ENCODE peak calls at places on chromosomes 1 and 21, in five cellular contexts. One of them, this sample, is unnamed.

GRCh38 chr1:230073371-230074035 is 6.5 kb downstream of the GALNT2 start:
- DNase-seq in heart right ventricle: no peak
- DNase-seq in neural progenitor cell: no peak
- DNase-seq in transverse colon: no peak
- DNase-seq in GM23338: no peak
- DNase-seq in this sample: no peak

GRCh38 chr1:213164561-213164960 is 113.5 kb downstream of the RPS6KC1 start:
- DNase-seq in heart right ventricle: no peak
- DNase-seq in neural progenitor cell: no peak
- DNase-seq in GM23338: no peak
- DNase-seq in transverse colon: no peak
- DNase-seq in this sample: no peak

GRCh38 chr1:38464071-38464661 is 395.4 kb downstream of the RRAGC start:
- DNase-seq in transverse colon: no peak
- DNase-seq in heart right ventricle: no peak
- DNase-seq in neural progenitor cell: no peak
- DNase-seq in GM23338: no peak
- DNase-seq in this sample: no peak

GRCh38 chr1:116569776-116570357 is 959 bp downstream of the CD58 start:
- DNase-seq in neural progenitor cell: peak
- DNase-seq in heart right ventricle: peak
- DNase-seq in GM23338: peak
- DNase-seq in transverse colon: peak
- DNase-seq in this sample: no peak

GRCh38 chr1:147389532-147390184 is 147.2 kb downstream of the CHD1L start:
- DNase-seq in neural progenitor cell: peak
- DNase-seq in transverse colon: no peak
- DNase-seq in GM23338: peak
- DNase-seq in heart right ventricle: no peak
- DNase-seq in this sample: peak

GRCh38 chr1:83077411-83077810 is 921.5 kb downstream of the TTLL7 start:
- DNase-seq in GM23338: no peak
- DNase-seq in heart right ventricle: no peak
- DNase-seq in transverse colon: no peak
- DNase-seq in neural progenitor cell: no peak
- DNase-seq in this sample: peak

GRCh38 chr1:150065184-150065871 is 2.2 kb upstream of the VPS45 start:
- DNase-seq in neural progenitor cell: no peak
- DNase-seq in transverse colon: no peak
- DNase-seq in heart right ventricle: no peak
- DNase-seq in GM23338: no peak
- DNase-seq in this sample: no peak

GRCh38 chr1:200029035-200029623 is 1.6 kb downstream of the NR5A2 start:
- DNase-seq in GM23338: peak
- DNase-seq in heart right ventricle: peak
- DNase-seq in neural progenitor cell: peak
- DNase-seq in transverse colon: peak
- DNase-seq in this sample: peak

GRCh38 chr1:101238681-101239094 is 1.9 kb downstream of the S1PR1 start:
- DNase-seq in transverse colon: peak
- DNase-seq in GM23338: peak
- DNase-seq in heart right ventricle: peak
- DNase-seq in neural progenitor cell: peak
- DNase-seq in this sample: peak

GRCh38 chr1:2636733-2637132 is 3.9 kb upstream of the MMEL1 start:
- DNase-seq in GM23338: no peak
- DNase-seq in heart right ventricle: no peak
- DNase-seq in neural progenitor cell: no peak
- DNase-seq in transverse colon: no peak
- DNase-seq in this sample: no peak

GRCh38 chr1:9191216-9191615 is 43.4 kb upstream of the H6PD start:
- DNase-seq in transverse colon: no peak
- DNase-seq in GM23338: no peak
- DNase-seq in neural progenitor cell: no peak
- DNase-seq in heart right ventricle: no peak
- DNase-seq in this sample: no peak

GRCh38 chr21:38244885-38245869 is 11.6 kb upstream of the KCNJ15 start:
- DNase-seq in neural progenitor cell: no peak
- DNase-seq in heart right ventricle: no peak
- DNase-seq in transverse colon: no peak
- DNase-seq in GM23338: no peak
- DNase-seq in this sample: no peak

GRCh38 chr1:246782120-246782900 is 58.1 kb downstream of the SCCPDH start:
- DNase-seq in neural progenitor cell: no peak
- DNase-seq in GM23338: no peak
- DNase-seq in transverse colon: no peak
- DNase-seq in heart right ventricle: peak
- DNase-seq in this sample: peak

GRCh38 chr1:73205294-73205973 is 923.1 kb upstream of the NEGR1 start:
- DNase-seq in transverse colon: no peak
- DNase-seq in GM23338: peak
- DNase-seq in neural progenitor cell: peak
- DNase-seq in heart right ventricle: no peak
- DNase-seq in this sample: no peak

GRCh38 chr21:38651570-38651969 is 153.3 kb upstream of the ERG start:
- DNase-seq in GM23338: no peak
- DNase-seq in neural progenitor cell: no peak
- DNase-seq in heart right ventricle: no peak
- DNase-seq in transverse colon: no peak
- DNase-seq in this sample: no peak

GRCh38 chr1:27366411-27367159 is at the start of gene MAP3K6:
- DNase-seq in neural progenitor cell: peak
- DNase-seq in transverse colon: peak
- DNase-seq in GM23338: peak
- DNase-seq in heart right ventricle: peak
- DNase-seq in this sample: peak

GRCh38 chr1:8012955-8013354 is 13.2 kb downstream of the ERRFI1 start:
- DNase-seq in transverse colon: no peak
- DNase-seq in heart right ventricle: no peak
- DNase-seq in GM23338: no peak
- DNase-seq in neural progenitor cell: no peak
- DNase-seq in this sample: no peak

GRCh38 chr1:145720878-145721671 is 1.8 kb downstream of the CD160 start:
- DNase-seq in GM23338: peak
- DNase-seq in neural progenitor cell: peak
- DNase-seq in heart right ventricle: peak
- DNase-seq in transverse colon: peak
- DNase-seq in this sample: peak

GRCh38 chr1:197393105-197393504 is 125.1 kb downstream of the CRB1 start:
- DNase-seq in GM23338: peak
- DNase-seq in transverse colon: no peak
- DNase-seq in neural progenitor cell: no peak
- DNase-seq in heart right ventricle: no peak
- DNase-seq in this sample: no peak

GRCh38 chr1:12454406-12455391 is 163.3 kb downstream of the DHRS3 start:
- DNase-seq in neural progenitor cell: no peak
- DNase-seq in GM23338: no peak
- DNase-seq in transverse colon: no peak
- DNase-seq in heart right ventricle: no peak
- DNase-seq in this sample: no peak

GRCh38 chr1:11337536-11338350 is 64.7 kb downstream of the UBIAD1 start:
- DNase-seq in GM23338: peak
- DNase-seq in heart right ventricle: peak
- DNase-seq in neural progenitor cell: peak
- DNase-seq in transverse colon: peak
- DNase-seq in this sample: peak

GRCh38 chr1:165376041-165376810 is 19.7 kb upstream of the LMX1A start:
- DNase-seq in GM23338: peak
- DNase-seq in neural progenitor cell: peak
- DNase-seq in heart right ventricle: peak
- DNase-seq in transverse colon: peak
- DNase-seq in this sample: no peak

GRCh38 chr1:36534711-36535412 is 52.1 kb upstream of the CSF3R start:
- DNase-seq in transverse colon: no peak
- DNase-seq in heart right ventricle: no peak
- DNase-seq in neural progenitor cell: no peak
- DNase-seq in GM23338: no peak
- DNase-seq in this sample: no peak

GRCh38 chr1:101002551-101002950 is 23.0 kb downstream of the DPH5 start:
- DNase-seq in heart right ventricle: no peak
- DNase-seq in transverse colon: no peak
- DNase-seq in GM23338: peak
- DNase-seq in neural progenitor cell: no peak
- DNase-seq in this sample: no peak

GRCh38 chr1:81650741-81651140 is 150.0 kb upstream of the ADGRL2 start:
- DNase-seq in heart right ventricle: no peak
- DNase-seq in transverse colon: no peak
- DNase-seq in neural progenitor cell: no peak
- DNase-seq in GM23338: no peak
- DNase-seq in this sample: no peak

GRCh38 chr1:161421456-161421855 is 53.8 kb upstream of the CFAP126 start:
- DNase-seq in heart right ventricle: no peak
- DNase-seq in neural progenitor cell: no peak
- DNase-seq in transverse colon: no peak
- DNase-seq in GM23338: no peak
- DNase-seq in this sample: no peak
- H3K4me3 ChIP-seq in heart right ventricle: no peak
- H3K4me3 ChIP-seq in neural progenitor cell: peak
- H3K4me3 ChIP-seq in transverse colon: no peak
- H3K4me3 ChIP-seq in GM23338: peak
- H3K4me3 ChIP-seq in this sample: peak

DNA sequence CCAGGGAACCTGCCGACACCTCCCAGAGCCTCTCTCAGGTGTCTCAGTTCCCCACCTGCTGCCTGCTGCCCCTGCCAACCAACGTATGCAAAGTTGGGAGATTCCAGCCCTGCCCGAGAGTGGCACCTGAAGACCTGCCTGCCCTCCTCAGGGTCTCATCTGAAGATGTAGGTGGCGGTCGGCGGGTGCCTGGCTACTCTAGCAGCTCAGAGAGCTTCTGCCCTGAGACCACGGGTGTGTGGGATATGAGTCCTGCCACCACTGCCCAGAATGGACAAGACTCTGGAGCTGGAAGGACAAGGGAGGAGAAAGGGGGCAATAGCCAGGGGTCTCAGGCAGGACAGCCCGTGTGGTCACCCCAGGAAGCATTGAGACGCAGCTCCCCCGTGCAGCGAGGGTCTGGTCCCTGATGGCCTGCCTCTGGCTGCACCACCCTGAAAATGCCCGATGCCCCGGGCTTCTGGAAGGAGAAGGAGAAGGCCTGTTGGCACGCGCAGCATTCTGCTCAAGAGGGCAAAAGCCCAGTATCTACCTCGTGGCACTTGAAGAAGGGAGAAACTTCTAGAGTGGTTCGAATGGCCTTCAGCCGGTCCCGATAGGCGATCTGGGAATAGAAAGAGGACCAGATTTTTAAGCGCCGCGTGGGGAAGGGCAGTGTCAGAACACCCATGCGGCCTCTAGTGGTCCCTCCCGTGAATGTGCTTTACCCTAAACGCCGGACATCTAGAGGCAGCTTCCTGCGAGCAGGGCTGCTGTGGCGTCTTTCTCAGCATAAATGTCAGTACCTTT is 88.8 kb downstream of the STUM start:
- DNase-seq in neural progenitor cell: peak
- DNase-seq in transverse colon: peak
- DNase-seq in heart right ventricle: peak
- DNase-seq in GM23338: peak
- DNase-seq in this sample: peak
- TF ChIP-seq CTCF in neural progenitor cell: peak
- TF ChIP-seq CTCF in transverse colon: no peak
- TF ChIP-seq CTCF in heart right ventricle: peak
- TF ChIP-seq CTCF in GM23338: peak
- TF ChIP-seq CTCF in this sample: peak

DNA sequence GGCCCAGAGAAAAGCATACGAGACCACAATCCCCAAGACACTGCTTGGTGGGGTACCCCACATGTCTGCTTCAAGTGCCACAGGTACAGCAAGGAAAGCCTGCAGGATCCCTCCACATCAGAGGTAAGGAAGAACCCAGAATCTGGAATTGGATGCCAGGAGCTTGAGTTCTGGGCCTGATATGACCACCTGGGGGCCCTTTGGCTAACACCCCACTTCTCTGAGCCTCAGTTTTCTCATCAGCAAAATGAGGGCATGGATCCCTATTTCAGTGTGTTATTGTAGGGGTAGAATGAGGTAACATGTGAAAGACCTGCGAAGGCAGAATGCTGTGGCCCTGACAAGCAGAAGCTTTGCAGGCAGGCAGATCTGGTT is 24.5 kb downstream of the NAV1 start:
- DNase-seq in heart right ventricle: no peak
- DNase-seq in GM23338: no peak
- DNase-seq in neural progenitor cell: no peak
- DNase-seq in transverse colon: no peak
- DNase-seq in this sample: no peak
- H3K4me3 ChIP-seq in heart right ventricle: no peak
- H3K4me3 ChIP-seq in GM23338: no peak
- H3K4me3 ChIP-seq in neural progenitor cell: no peak
- H3K4me3 ChIP-seq in transverse colon: no peak
- H3K4me3 ChIP-seq in this sample: no peak

DNA sequence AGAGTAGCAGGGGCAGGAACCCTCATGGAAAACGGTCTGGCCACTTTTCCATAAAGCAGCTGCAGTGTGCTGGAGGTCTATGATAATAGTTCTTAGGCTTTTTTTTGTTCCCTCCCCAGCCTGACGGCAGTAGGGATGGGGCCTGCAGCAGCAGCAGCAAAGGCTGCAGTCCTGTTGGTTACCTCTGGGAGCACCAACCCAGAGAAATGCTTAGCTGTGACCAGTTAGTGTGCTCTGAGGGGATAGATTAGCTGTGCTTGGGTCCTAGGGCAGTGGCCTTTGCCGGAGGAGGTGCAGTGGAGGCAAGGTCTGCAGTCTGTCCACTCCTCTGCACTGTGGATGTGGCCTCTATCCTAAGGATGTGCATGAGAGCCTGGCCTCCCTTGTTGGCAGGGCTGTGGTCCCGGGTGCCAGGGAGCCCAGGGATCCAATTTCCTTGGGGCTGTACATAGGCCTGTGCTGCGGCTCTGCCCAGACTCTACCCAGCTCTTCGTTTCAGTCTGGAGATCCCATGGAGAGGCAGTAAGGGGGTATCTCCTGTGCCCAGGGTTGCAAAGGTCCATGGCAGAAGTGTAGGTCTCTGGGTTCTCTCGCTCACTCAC is 322.7 kb downstream of the PTBP2 start:
- DNase-seq in neural progenitor cell: no peak
- DNase-seq in GM23338: peak
- DNase-seq in heart right ventricle: no peak
- DNase-seq in transverse colon: no peak
- DNase-seq in this sample: no peak
- TF ChIP-seq CTCF in neural progenitor cell: no peak
- TF ChIP-seq CTCF in GM23338: no peak
- TF ChIP-seq CTCF in heart right ventricle: no peak
- TF ChIP-seq CTCF in transverse colon: no peak
- TF ChIP-seq CTCF in this sample: no peak

GRCh38 chr1:47534417-47534816 is 96.6 kb downstream of the FOXD2 start:
- DNase-seq in transverse colon: no peak
- DNase-seq in neural progenitor cell: no peak
- DNase-seq in GM23338: no peak
- DNase-seq in heart right ventricle: peak
- DNase-seq in this sample: no peak

GRCh38 chr1:47533176-47534039 is 95.6 kb downstream of the FOXD2 start:
- DNase-seq in transverse colon: peak
- DNase-seq in heart right ventricle: peak
- DNase-seq in GM23338: peak
- DNase-seq in neural progenitor cell: peak
- DNase-seq in this sample: no peak

GRCh38 chr1:47534040-47534328 is 96.1 kb downstream of the FOXD2 start:
- DNase-seq in heart right ventricle: no peak
- DNase-seq in GM23338: no peak
- DNase-seq in transverse colon: no peak
- DNase-seq in neural progenitor cell: no peak
- DNase-seq in this sample: no peak

GRCh38 chr1:47529520-47530098 is 91.8 kb downstream of the FOXD2 start:
- DNase-seq in neural progenitor cell: no peak
- DNase-seq in transverse colon: no peak
- DNase-seq in GM23338: peak
- DNase-seq in heart right ventricle: no peak
- DNase-seq in this sample: no peak

GRCh38 chr1:47532831-47533175 is 95.0 kb downstream of the FOXD2 start:
- DNase-seq in GM23338: peak
- DNase-seq in transverse colon: no peak
- DNase-seq in neural progenitor cell: no peak
- DNase-seq in heart right ventricle: no peak
- DNase-seq in this sample: no peak
- H3K4me3 ChIP-seq in GM23338: peak
- H3K4me3 ChIP-seq in transverse colon: peak
- H3K4me3 ChIP-seq in neural progenitor cell: peak
- H3K4me3 ChIP-seq in heart right ventricle: no peak
- H3K4me3 ChIP-seq in this sample: no peak